ENCODE peak calls at places on chromosomes 2 and 18, in eight cellular contexts. X, N, F, V, I, G, E and B are unnamed samples.

GRCh38 chr2:127590386-127591190 is 55.1 kb downstream of the MYO7B start:
- DNase-seq in X (no peak), N (no peak), F (no peak), V (no peak), I (no peak), G (no peak), E (no peak), B (no peak)

GRCh38 chr2:235588750-235589149 is 94.9 kb downstream of the AGAP1 start:
- DNase-seq in X (no peak), N (no peak), F (no peak), V (no peak), I (no peak), G (no peak), E (no peak), B (no peak)

GRCh38 chr18:67525328-67526110 is 9.0 kb upstream of the DSEL start:
- DNase-seq in X (no peak), N (peak), F (peak), V (peak), I (no peak), G (peak), E (peak), B (peak)

GRCh38 chr18:46148810-46149209 is 44.6 kb downstream of the HAUS1 start:
- DNase-seq in X (peak), N (peak), F (peak), V (no peak), I (peak), G (no peak), E (peak), B (no peak)

GRCh38 chr2:10770956-10771750 is 41.4 kb downstream of the PDIA6 start:
- DNase-seq in X (no peak), N (no peak), F (no peak), V (no peak), I (no peak), G (no peak), E (no peak), B (peak)

GRCh38 chr2:140882671-140883620 is 1247.9 kb downstream of the LRP1B start:
- DNase-seq in X (no peak), N (no peak), F (no peak), V (no peak), I (no peak), G (no peak), E (no peak), B (no peak)

GRCh38 chr18:58901783-58902182 is 37.1 kb downstream of the ZNF532 start:
- DNase-seq in X (no peak), N (no peak), F (no peak), V (no peak), I (no peak), G (no peak), E (no peak), B (no peak)

GRCh38 chr2:128469203-128469602 is 150.5 kb upstream of the HS6ST1 start:
- DNase-seq in X (no peak), N (no peak), F (no peak), V (no peak), I (no peak), G (no peak), E (no peak), B (no peak)

GRCh38 chr2:38409136-38409903 is 32.2 kb upstream of the ATL2 start:
- DNase-seq in X (no peak), N (no peak), F (no peak), V (no peak), I (no peak), G (no peak), E (no peak), B (peak)

GRCh38 chr2:42494434-42495233 is 852 bp upstream of the KCNG3 start:
- DNase-seq in X (peak), N (peak), F (peak), V (peak), I (peak), G (peak), E (peak), B (peak)

GRCh38 chr2:42493885-42494433 is at the start of gene KCNG3:
- DNase-seq in X (peak), N (peak), F (no peak), V (peak), I (peak), G (peak), E (peak), B (peak)

GRCh38 chr2:42493468-42493884 is 306 bp downstream of the KCNG3 start:
- DNase-seq in X (no peak), N (no peak), F (no peak), V (no peak), I (no peak), G (no peak), E (no peak), B (no peak)

GRCh38 chr2:42495234-42495581 is 1.4 kb upstream of the KCNG3 start:
- DNase-seq in X (no peak), N (no peak), F (no peak), V (no peak), I (no peak), G (no peak), E (no peak), B (no peak)

GRCh38 chr2:42495611-42496010 is 1.8 kb upstream of the KCNG3 start:
- DNase-seq in X (no peak), N (no peak), F (no peak), V (no peak), I (no peak), G (no peak), E (no peak), B (no peak)
- H3K4me3 ChIP-seq in X (no peak), N (no peak), F (peak), V (no peak), I (no peak), G (no peak), E (no peak), B (no peak)

GRCh38 chr2:174772492-174772801 is 8.2 kb upstream of the CHRNA1 start:
- DNase-seq in X (no peak), N (no peak), F (no peak), V (no peak), I (no peak), G (no peak), E (no peak), B (no peak)
- H3K27ac ChIP-seq in X (no peak), N (no peak), F (peak), V (no peak), I (no peak), G (no peak), E (no peak), B (no peak)

GRCh38 chr18:57210101-57210661 is 63.3 kb downstream of the BOD1L2 start:
- DNase-seq in X (no peak), N (peak), F (peak), V (no peak), I (no peak), G (peak), E (peak), B (no peak)

GRCh38 chr18:57210711-57211411 is 64.0 kb downstream of the BOD1L2 start:
- DNase-seq in X (no peak), N (no peak), F (no peak), V (no peak), I (no peak), G (no peak), E (peak), B (no peak)

GRCh38 chr18:57211412-57211750 is 64.5 kb downstream of the BOD1L2 start:
- DNase-seq in X (no peak), N (no peak), F (no peak), V (no peak), I (no peak), G (no peak), E (no peak), B (no peak)

GRCh38 chr18:57208056-57208455 is 61.2 kb downstream of the BOD1L2 start:
- DNase-seq in X (no peak), N (no peak), F (no peak), V (no peak), I (no peak), G (no peak), E (peak), B (no peak)

GRCh38 chr18:57209697-57210096 is 62.8 kb downstream of the BOD1L2 start:
- DNase-seq in X (no peak), N (no peak), F (no peak), V (no peak), I (no peak), G (no peak), E (no peak), B (no peak)
- H3K4me3 ChIP-seq in X (no peak), N (peak), F (peak), V (no peak), I (no peak), G (no peak), E (no peak), B (no peak)

DNA sequence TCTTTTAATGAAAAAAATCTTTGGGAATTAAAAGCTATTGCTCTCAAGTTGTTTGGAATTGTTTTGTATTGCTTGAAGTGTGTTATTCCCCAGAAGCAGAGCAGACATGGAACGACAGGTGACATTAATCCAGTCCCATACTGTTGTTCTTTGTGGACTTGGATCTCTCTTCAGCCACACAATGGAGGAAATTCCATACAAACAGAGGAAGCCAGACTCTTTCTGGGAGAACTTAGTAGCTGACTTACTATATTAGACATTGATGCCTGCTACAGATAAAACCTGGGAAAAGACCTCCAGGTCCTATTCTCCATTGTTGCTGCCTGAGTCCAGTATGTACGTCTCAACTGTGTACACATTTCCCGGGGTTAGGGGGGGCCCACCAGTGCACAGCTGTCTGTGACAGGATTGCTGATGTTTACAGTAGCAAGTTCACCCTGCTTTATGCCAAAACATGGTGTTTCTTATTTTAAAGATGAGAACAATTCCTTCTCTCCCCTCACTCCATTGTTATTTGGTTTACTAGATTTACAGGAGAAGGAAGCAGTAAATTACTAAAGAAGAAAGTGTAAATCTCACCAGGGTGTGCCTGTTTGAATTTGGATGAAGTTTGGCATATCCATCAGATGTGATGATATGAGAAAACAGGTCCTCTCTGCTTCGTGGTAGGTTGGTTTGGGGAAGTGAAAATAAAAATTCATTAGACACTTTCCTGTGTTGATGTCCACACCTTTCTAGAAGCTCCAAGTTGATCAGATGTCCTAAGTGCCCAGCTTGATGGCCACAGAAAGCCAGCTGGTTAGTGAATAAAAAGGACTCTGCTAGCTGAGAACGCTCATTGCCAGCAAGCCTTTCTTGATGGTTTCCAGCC is 142.3 kb upstream of the RBBP8 start:
- DNase-seq in X (no peak), N (no peak), F (no peak), V (no peak), I (no peak), G (no peak), E (no peak), B (no peak)
- H3K27ac ChIP-seq in X (no peak), N (no peak), F (no peak), V (no peak), I (no peak), G (no peak), E (no peak), B (no peak)

GRCh38 chr18:26549103-26549485 is 741 bp upstream of the KCTD1 start:
- DNase-seq in X (no peak), N (peak), F (no peak), V (peak), I (no peak), G (peak), E (peak), B (peak)
- H3K4me3 ChIP-seq in X (peak), N (peak), F (peak), V (peak), I (peak), G (peak), E (peak), B (peak)

GRCh38 chr2:3654464-3655225 is 3.4 kb upstream of the ALLC start:
- DNase-seq in X (no peak), N (no peak), F (no peak), V (no peak), I (no peak), G (no peak), E (no peak), B (no peak)
- H3K27ac ChIP-seq in X (no peak), N (no peak), F (no peak), V (no peak), I (no peak), G (no peak), E (no peak), B (no peak)

GRCh38 chr18:35904389-35905037 is 68.0 kb upstream of the RMP24 start:
- DNase-seq in X (no peak), N (no peak), F (no peak), V (no peak), I (no peak), G (no peak), E (no peak), B (no peak)
- H3K4me3 ChIP-seq in X (no peak), N (no peak), F (no peak), V (no peak), I (no peak), G (no peak), E (no peak), B (no peak)

DNA sequence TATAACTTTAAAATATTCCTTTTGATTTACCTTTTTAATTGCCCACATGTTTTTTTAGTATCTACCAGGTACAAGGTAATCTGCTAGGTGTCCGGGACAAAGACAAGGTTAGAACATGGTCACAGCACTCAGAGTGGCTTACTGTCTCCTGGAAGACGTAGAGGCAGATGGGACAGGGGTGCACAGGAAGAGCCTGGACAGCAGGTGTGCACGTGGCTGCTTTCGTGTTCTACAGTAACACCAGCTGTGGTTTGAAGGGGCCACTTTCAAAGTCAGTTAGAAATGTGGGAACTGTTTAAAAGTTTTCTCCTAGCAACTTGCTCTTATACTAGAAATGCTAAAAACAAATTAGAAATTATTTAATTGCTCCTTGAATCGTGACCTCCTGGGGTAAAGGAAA is 102.9 kb upstream of the ALPP start:
- DNase-seq in X (no peak), N (no peak), F (no peak), V (no peak), I (no peak), G (no peak), E (peak), B (no peak)
- H3K27ac ChIP-seq in X (no peak), N (no peak), F (no peak), V (no peak), I (no peak), G (no peak), E (peak), B (no peak)